ENCODE peak calls at places on chromosomes 5 and 9, in four cellular contexts. One of them, this sample, is unnamed.
A peak's percentile ranks its signal among the peaks of the same experiment; 100 is the strongest.

GRCh38 chr9:74951725-74952151 is 974 bp downstream of the C9orf40 start:
- DNase-seq in gastrocnemius medialis: peak; percentile 5
- DNase-seq in stimulated activated CD8-positive, alpha-beta memory T cell treated with anti-CD3 and anti-CD28 coated beads, Interleukin-15, amount 100 ng/mL, for 24 hours: peak; percentile 34
- DNase-seq in KBM-7: peak; percentile 47
- DNase-seq in this sample: peak; percentile 46

GRCh38 chr5:23012842-23013241 is 159.7 kb upstream of the CDH12 start:
- DNase-seq in stimulated activated CD8-positive, alpha-beta memory T cell treated with anti-CD3 and anti-CD28 coated beads, Interleukin-15, amount 100 ng/mL, for 24 hours: no peak
- DNase-seq in KBM-7: no peak
- DNase-seq in gastrocnemius medialis: no peak
- DNase-seq in this sample: no peak

GRCh38 chr5:109413463-109413862 is 3.7 kb upstream of the PJA2 start:
- DNase-seq in KBM-7: peak; percentile 22
- DNase-seq in stimulated activated CD8-positive, alpha-beta memory T cell treated with anti-CD3 and anti-CD28 coated beads, Interleukin-15, amount 100 ng/mL, for 24 hours: no peak
- DNase-seq in gastrocnemius medialis: no peak
- DNase-seq in this sample: no peak

GRCh38 chr9:127898433-127899199 is 787 bp downstream of the ST6GALNAC6 start:
- DNase-seq in KBM-7: peak; percentile 48
- DNase-seq in gastrocnemius medialis: no peak
- DNase-seq in stimulated activated CD8-positive, alpha-beta memory T cell treated with anti-CD3 and anti-CD28 coated beads, Interleukin-15, amount 100 ng/mL, for 24 hours: no peak
- DNase-seq in this sample: no peak

GRCh38 chr9:129317179-129318011 is 139.3 kb upstream of the IER5L start:
- DNase-seq in gastrocnemius medialis: no peak
- DNase-seq in KBM-7: no peak
- DNase-seq in stimulated activated CD8-positive, alpha-beta memory T cell treated with anti-CD3 and anti-CD28 coated beads, Interleukin-15, amount 100 ng/mL, for 24 hours: no peak
- DNase-seq in this sample: peak; percentile 37

GRCh38 chr5:143118222-143118621 is 285.3 kb downstream of the NR3C1 start:
- DNase-seq in gastrocnemius medialis: no peak
- DNase-seq in stimulated activated CD8-positive, alpha-beta memory T cell treated with anti-CD3 and anti-CD28 coated beads, Interleukin-15, amount 100 ng/mL, for 24 hours: no peak
- DNase-seq in KBM-7: peak; percentile 78
- DNase-seq in this sample: peak; percentile 81

GRCh38 chr5:34891981-34892380 is 23.3 kb downstream of the RAD1 start:
- DNase-seq in KBM-7: no peak
- DNase-seq in gastrocnemius medialis: peak; percentile 2
- DNase-seq in stimulated activated CD8-positive, alpha-beta memory T cell treated with anti-CD3 and anti-CD28 coated beads, Interleukin-15, amount 100 ng/mL, for 24 hours: no peak
- DNase-seq in this sample: no peak

GRCh38 chr9:94866770-94867169 is 140.3 kb downstream of the AOPEP start:
- DNase-seq in KBM-7: no peak
- DNase-seq in gastrocnemius medialis: no peak
- DNase-seq in stimulated activated CD8-positive, alpha-beta memory T cell treated with anti-CD3 and anti-CD28 coated beads, Interleukin-15, amount 100 ng/mL, for 24 hours: no peak
- DNase-seq in this sample: no peak

GRCh38 chr5:75566710-75567309 is 44.4 kb upstream of the ANKDD1B start:
- DNase-seq in gastrocnemius medialis: no peak
- DNase-seq in stimulated activated CD8-positive, alpha-beta memory T cell treated with anti-CD3 and anti-CD28 coated beads, Interleukin-15, amount 100 ng/mL, for 24 hours: peak; percentile 7
- DNase-seq in KBM-7: peak; percentile 75
- DNase-seq in this sample: peak; percentile 88

GRCh38 chr9:35790385-35791291 is 753 bp upstream of the NPR2 start:
- DNase-seq in KBM-7: peak; percentile 75
- DNase-seq in stimulated activated CD8-positive, alpha-beta memory T cell treated with anti-CD3 and anti-CD28 coated beads, Interleukin-15, amount 100 ng/mL, for 24 hours: no peak
- DNase-seq in gastrocnemius medialis: peak; percentile 63
- DNase-seq in this sample: peak; percentile 63